ENCODE peak calls at places on chromosomes 4 and X, in ten cellular contexts. Y is heart left ventricle, C is tibial nerve, V is upper lobe of right lung, H is mammary epithelial cell, J is brain microvascular endothelial cell, P is cardiac muscle cell, E is GM06990, R is uterus, T is K562. W is an unnamed sample.

GRCh38 chrX:132743086-132743485 is 215.3 kb downstream of the HS6ST2 start:
- DNase-seq in Y (no peak), C (no peak), V (no peak), H (no peak), J (no peak), P (no peak), E (no peak), R (no peak), T (no peak), W (no peak)

GRCh38 chr4:176467011-176467410 is 147.2 kb downstream of the SPCS3 start:
- DNase-seq in Y (no peak), C (no peak), V (no peak), H (no peak), J (no peak), P (no peak), E (no peak), R (no peak), T (no peak), W (no peak)

GRCh38 chr4:48079972-48080391 is 54.1 kb downstream of the TXK start:
- DNase-seq in Y (no peak), C (no peak), V (no peak), H (no peak), J (peak; percentile 80), P (no peak), E (no peak), R (no peak), T (no peak), W (no peak)

GRCh38 chrX:53190363-53190960 is 34.5 kb downstream of the KDM5C start:
- DNase-seq in Y (no peak), C (no peak), V (no peak), H (no peak), J (no peak), P (no peak), E (no peak), R (no peak), T (peak; percentile 42), W (no peak)

GRCh38 chr4:114997596-114997995 is 115.8 kb downstream of the NDST4 start:
- DNase-seq in Y (no peak), C (no peak), V (no peak), H (no peak), J (no peak), P (no peak), E (no peak), R (no peak), T (no peak), W (no peak)

GRCh38 chr4:113675731-113676707 is 85.5 kb downstream of the CAMK2D start:
- DNase-seq in Y (no peak), C (no peak), V (no peak), H (no peak), J (no peak), P (peak; percentile 81), E (no peak), R (no peak), T (no peak), W (no peak)

GRCh38 chr4:1855334-1856070 is 454 bp downstream of the LETM1 start:
- DNase-seq in Y (no peak), C (no peak), V (peak; percentile 73), H (no peak), J (no peak), P (no peak), E (peak; percentile 56), R (no peak), T (peak; percentile 70), W (peak; percentile 54)

GRCh38 chr4:212438-213174 is 88.3 kb downstream of the ZNF718 start:
- DNase-seq in Y (peak; percentile 83), C (peak; percentile 40), V (peak; percentile 73), H (peak; percentile 77), J (peak; percentile 92), P (peak; percentile 90), E (no peak), R (peak; percentile 75), T (peak; percentile 27), W (peak; percentile 87)

GRCh38 chr4:54959656-54960055 is 165.7 kb downstream of the KDR start:
- DNase-seq in Y (no peak), C (no peak), V (no peak), H (no peak), J (peak; percentile 85), P (peak; percentile 74), E (no peak), R (no peak), T (no peak), W (no peak)

GRCh38 chrX:115112411-115112810 is 76.8 kb upstream of the RBMXL3 start:
- DNase-seq in Y (no peak), C (no peak), V (no peak), H (no peak), J (no peak), P (no peak), E (no peak), R (no peak), T (no peak), W (no peak)

GRCh38 chr4:82785248-82786003 is 13.2 kb downstream of the SCD5 start:
- DNase-seq in Y (no peak), C (no peak), V (no peak), H (peak; percentile 91), J (peak; percentile 94), P (peak; percentile 93), E (no peak), R (no peak), T (no peak), W (no peak)

GRCh38 chr4:184699941-184700340 is 34.0 kb downstream of the CENPU start:
- DNase-seq in Y (no peak), C (no peak), V (no peak), H (no peak), J (no peak), P (no peak), E (no peak), R (no peak), T (no peak), W (no peak)

GRCh38 chrX:118553042-118553714 is 57.6 kb downstream of the DOCK11 start:
- DNase-seq in Y (no peak), C (no peak), V (no peak), H (no peak), J (no peak), P (peak; percentile 40), E (no peak), R (no peak), T (no peak), W (no peak)

GRCh38 chrX:71586929-71587328 is 8.7 kb downstream of the GCNA start:
- DNase-seq in Y (no peak), C (no peak), V (no peak), H (no peak), J (no peak), P (no peak), E (no peak), R (no peak), T (no peak), W (no peak)

GRCh38 chr4:1512738-1513660 is 106.8 kb upstream of the NKX1-1 start:
- DNase-seq in Y (peak; percentile 67), C (no peak), V (peak; percentile 77), H (no peak), J (no peak), P (peak; percentile 40), E (no peak), R (no peak), T (peak; percentile 84), W (peak; percentile 78)

GRCh38 chrX:32642283-32642682 is 569.1 kb downstream of the DMD start:
- DNase-seq in Y (no peak), C (no peak), V (no peak), H (no peak), J (no peak), P (no peak), E (no peak), R (no peak), T (no peak), W (no peak)

GRCh38 chr4:67680568-67681222 is 20.3 kb downstream of the UBA6 start:
- DNase-seq in Y (no peak), C (no peak), V (no peak), H (peak; percentile 90), J (peak; percentile 61), P (peak; percentile 33), E (no peak), R (no peak), T (no peak), W (no peak)

GRCh38 chr4:181991374-181991773 is 251.8 kb upstream of the TENM3 start:
- DNase-seq in Y (no peak), C (no peak), V (no peak), H (no peak), J (no peak), P (no peak), E (no peak), R (no peak), T (no peak), W (no peak)
- H3K27me3 ChIP-seq in Y (no peaks in the 10 kb centered on the region), C (no peaks in the 10 kb centered on the region), V (no peaks in the 10 kb centered on the region), H (no peaks in the 10 kb centered on the region), J (no peaks in the 10 kb centered on the region), P (peaks cover 11% of the 10 kb centered on the region), E (no peaks in the 10 kb centered on the region), R (no peaks in the 10 kb centered on the region), T (no peaks in the 10 kb centered on the region), W (no peaks in the 10 kb centered on the region)

GRCh38 chrX:96387801-96388200 is 296.8 kb upstream of the DIAPH2 start:
- DNase-seq in Y (no peak), C (no peak), V (no peak), H (no peak), J (no peak), P (no peak), E (no peak), R (no peak), T (no peak), W (no peak)
- H3K27me3 ChIP-seq in Y (no peaks in the 10 kb centered on the region), C (peaks cover 3% of the 10 kb centered on the region), V (no peaks in the 10 kb centered on the region), H (no peaks in the 10 kb centered on the region), J (no peaks in the 10 kb centered on the region), P (no peaks in the 10 kb centered on the region), E (no peaks in the 10 kb centered on the region), R (no peaks in the 10 kb centered on the region), T (no peaks in the 10 kb centered on the region), W (no peaks in the 10 kb centered on the region)

GRCh38 chr4:182449960-182450359 is 206.8 kb downstream of the TENM3 start:
- DNase-seq in Y (no peak), C (no peak), V (no peak), H (no peak), J (no peak), P (no peak), E (no peak), R (no peak), T (no peak), W (no peak)
- H3K27me3 ChIP-seq in Y (peaks cover 8% of the 10 kb centered on the region), C (no peaks in the 10 kb centered on the region), V (peaks cover 74% of the 10 kb centered on the region), H (no peaks in the 10 kb centered on the region), J (no peaks in the 10 kb centered on the region), P (peaks cover 26% of the 10 kb centered on the region), E (no peaks in the 10 kb centered on the region), R (no peaks in the 10 kb centered on the region), T (peaks cover 16% of the 10 kb centered on the region), W (no peaks in the 10 kb centered on the region)

GRCh38 chrX:125287282-125287681 is 32.4 kb upstream of the TEX13C start:
- DNase-seq in Y (no peak), C (no peak), V (no peak), H (no peak), J (no peak), P (no peak), E (no peak), R (no peak), T (no peak), W (peak; percentile 52)

GRCh38 chrX:125289209-125289608 is 30.5 kb upstream of the TEX13C start:
- DNase-seq in Y (no peak), C (no peak), V (no peak), H (no peak), J (peak; percentile 7), P (no peak), E (no peak), R (no peak), T (no peak), W (no peak)

GRCh38 chrX:125291124-125291523 is 28.5 kb upstream of the TEX13C start:
- DNase-seq in Y (no peak), C (no peak), V (no peak), H (no peak), J (no peak), P (no peak), E (no peak), R (no peak), T (no peak), W (no peak)

GRCh38 chrX:125288343-125288742 is 31.3 kb upstream of the TEX13C start:
- DNase-seq in Y (no peak), C (no peak), V (no peak), H (no peak), J (no peak), P (no peak), E (no peak), R (no peak), T (no peak), W (peak; percentile 25)

GRCh38 chrX:125289920-125290319 is 29.8 kb upstream of the TEX13C start:
- DNase-seq in Y (no peak), C (no peak), V (no peak), H (no peak), J (no peak), P (no peak), E (no peak), R (no peak), T (no peak), W (no peak)
- H3K27me3 ChIP-seq in Y (no peaks in the 10 kb centered on the region), C (no peaks in the 10 kb centered on the region), V (no peaks in the 10 kb centered on the region), H (no peaks in the 10 kb centered on the region), J (no peaks in the 10 kb centered on the region), P (no peaks in the 10 kb centered on the region), E (no peaks in the 10 kb centered on the region), R (no peaks in the 10 kb centered on the region), T (no peaks in the 10 kb centered on the region), W (no peaks in the 10 kb centered on the region)

W was measured in aorta.